ENCODE peak calls at places on chromosomes 13 and 19, in seven cellular contexts. T, I, Y, G, W, C and R are unnamed samples.

GRCh38 chr13:93745884-93746283 is 519.3 kb downstream of the GPC6 start:
- DNase-seq in Y (no peak), C (no peak), I (no peak), T (no peak), W (no peak), G (no peak), R (no peak)

GRCh38 chr13:67343777-67344176 is 113.6 kb upstream of the PCDH9 start:
- DNase-seq in W (no peak), Y (no peak), T (peak; percentile 6), C (no peak), G (no peak), I (no peak), R (no peak)

GRCh38 chr13:24228852-24229458 is 68.4 kb downstream of the SPATA13 start:
- DNase-seq in T (peak; percentile 37), W (no peak), I (no peak), G (peak; percentile 70), C (peak; percentile 62), Y (peak; percentile 79), R (peak; percentile 71)

GRCh38 chr13:50448535-50448981 is 394.9 kb downstream of the DLEU7 start:
- DNase-seq in W (no peak), T (peak; percentile 60), Y (no peak), I (no peak), C (no peak), G (no peak), R (no peak)

GRCh38 chr13:32246468-32246867 is 68.7 kb downstream of the ZAR1L start:
- DNase-seq in G (peak; percentile 71), W (peak; percentile 51), Y (peak; percentile 81), T (peak; percentile 61), I (no peak), C (peak; percentile 62), R (no peak)

GRCh38 chr13:52991344-52992020 is 37.1 kb upstream of the OLFM4 start:
- DNase-seq in T (no peak), Y (no peak), G (no peak), W (no peak), C (no peak), I (no peak), R (no peak)

GRCh38 chr13:111952814-111953213 is 114.1 kb upstream of the SOX1 start:
- DNase-seq in G (no peak), Y (no peak), C (no peak), I (no peak), W (no peak), T (no peak), R (no peak)

GRCh38 chr19:44800461-44800860 is 8.4 kb upstream of the BCAM start:
- DNase-seq in T (peak; percentile 63), G (peak; percentile 91), I (peak; percentile 32), W (peak; percentile 71), C (peak; percentile 94), Y (peak; percentile 80), R (peak; percentile 69)

GRCh38 chr19:29623726-29624488 is 17.8 kb downstream of the POP4 start:
- DNase-seq in W (no peak), Y (no peak), T (no peak), G (no peak), C (no peak), I (no peak), R (peak; percentile 11)

GRCh38 chr19:44653977-44654784 is 10.5 kb downstream of the PVR start:
- DNase-seq in T (peak; percentile 53), G (peak; percentile 64), W (no peak), I (no peak), C (peak; percentile 89), Y (peak; percentile 71), R (peak; percentile 39)

GRCh38 chr13:30576528-30576927 is 41.2 kb upstream of the USPL1 start:
- DNase-seq in C (peak; percentile 76), W (peak; percentile 11), I (no peak), G (no peak), T (peak; percentile 73), Y (no peak), R (peak; percentile 10)

GRCh38 chr19:33094504-33095067 is 13.6 kb downstream of the GPATCH1 start:
- DNase-seq in T (peak; percentile 43), Y (no peak), W (no peak), C (no peak), I (no peak), G (no peak), R (no peak)

GRCh38 chr13:48412100-48412556 is 785 bp downstream of the LPAR6 start:
- DNase-seq in C (no peak), I (no peak), T (peak; percentile 25), Y (peak; percentile 51), G (no peak), W (peak; percentile 27), R (no peak)

GRCh38 chr13:100266026-100266425 is 177.1 kb downstream of the PCCA start:
- DNase-seq in T (no peak), Y (no peak), C (no peak), W (peak; percentile 69), I (no peak), G (no peak), R (no peak)
- H3K27ac ChIP-seq in T (no peak overlapping the region), Y (no peak overlapping the region), C (no peak overlapping the region), W (peak overlapping the region; percentile 0), I (no peak overlapping the region), G (no peak overlapping the region), R (no peak overlapping the region)

DNA sequence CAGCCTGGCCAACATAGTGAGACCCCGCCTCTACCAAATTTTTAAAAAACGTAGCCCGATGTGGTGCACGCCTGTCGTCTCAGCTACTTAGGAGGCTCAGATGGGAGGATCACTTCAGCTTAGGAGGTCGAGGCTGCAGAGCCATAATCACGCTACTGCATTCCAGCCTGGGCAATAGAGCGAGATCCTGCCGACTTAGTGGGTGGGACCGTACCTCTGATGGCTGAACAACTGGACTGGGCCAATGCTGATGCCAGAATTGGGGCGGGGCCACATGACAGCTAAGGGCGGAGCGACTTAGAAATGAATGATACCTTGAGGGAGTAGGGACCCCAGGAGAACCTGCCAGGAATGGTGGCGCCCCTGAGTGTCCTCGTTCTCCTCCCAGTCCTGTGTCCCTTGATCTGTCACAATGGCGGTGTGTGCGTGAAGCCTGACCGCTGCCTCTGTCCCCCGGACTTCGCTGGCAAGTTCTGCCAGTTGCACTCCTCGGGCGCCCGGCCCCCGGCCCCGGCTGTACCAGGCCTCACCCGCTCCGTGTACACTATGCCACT is 3.6 kb downstream of the LTBP4 start:
- DNase-seq in T (peak; percentile 41), C (no peak), Y (no peak), I (no peak), G (no peak), W (no peak), R (no peak)
- H3K27ac ChIP-seq in T (peak overlapping the region; percentile 50), C (peak overlapping the region; percentile 86), Y (no peak overlapping the region), I (no peak overlapping the region), G (no peak overlapping the region), W (no peak overlapping the region), R (peak overlapping the region; percentile 49)

DNA sequence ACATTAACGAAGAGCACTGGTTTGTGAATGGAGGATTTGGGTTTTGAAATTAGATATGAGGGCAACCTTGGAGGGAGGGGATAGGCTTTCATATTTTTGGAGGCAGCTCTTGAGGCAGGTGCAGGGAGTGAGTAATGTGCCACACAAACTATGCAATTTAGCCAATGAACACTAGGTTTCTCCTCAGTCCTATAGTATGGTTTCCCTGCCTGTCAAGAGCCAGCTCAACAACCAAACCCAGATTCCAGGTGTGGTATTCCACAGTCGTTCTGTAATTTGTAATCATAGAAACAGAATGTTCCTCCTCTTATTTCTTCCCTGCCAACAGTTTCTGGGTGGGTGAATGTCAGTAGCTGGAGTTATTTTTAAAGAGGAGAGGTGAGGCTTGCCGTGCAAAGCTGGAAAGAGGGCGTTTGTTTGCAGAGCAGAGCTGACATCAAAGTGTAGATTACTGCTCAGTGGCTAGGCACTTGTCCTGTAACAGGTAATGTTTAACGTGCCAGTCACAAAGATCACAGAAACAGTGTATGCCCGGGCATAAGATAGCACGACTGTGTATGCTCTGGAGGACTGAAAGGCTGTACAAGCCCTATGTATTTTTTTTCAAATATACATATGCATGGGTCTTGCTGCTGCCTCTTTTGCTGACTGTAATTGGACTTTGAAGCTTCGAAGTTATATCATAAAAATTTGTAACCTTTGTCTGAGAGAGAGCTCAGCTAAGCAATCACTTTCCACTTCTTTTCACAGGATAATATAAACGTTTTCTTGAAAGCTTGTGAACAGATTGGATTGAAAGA is 124.3 kb downstream of the LMO7 start:
- DNase-seq in W (no peak), I (no peak), Y (peak; percentile 32), T (peak; percentile 94), C (no peak), G (no peak), R (no peak)
- H3K27ac ChIP-seq in W (no peak overlapping the region), I (no peak overlapping the region), Y (peak overlapping the region; percentile 67), T (peak overlapping the region; percentile 100), C (no peak overlapping the region), G (no peak overlapping the region), R (no peak overlapping the region)

GRCh38 chr19:34231439-34231838 is 22.9 kb upstream of the GARRE1 start:
- DNase-seq in Y (no peak), C (no peak), I (no peak), T (no peak), W (no peak), G (no peak), R (no peak)
- H3K27ac ChIP-seq in Y (no peak overlapping the region), C (peak overlapping the region; percentile 0), I (peak overlapping the region; percentile 75), T (no peak overlapping the region), W (no peak overlapping the region), G (no peak overlapping the region), R (no peak overlapping the region)

GRCh38 chr19:7598180-7598579 is 2.5 kb downstream of the CAMSAP3 start:
- DNase-seq in T (no peak), W (no peak), I (no peak), Y (no peak), G (no peak), C (no peak), R (no peak)

GRCh38 chr19:7595466-7596133 is at the start of gene CAMSAP3:
- DNase-seq in I (no peak), W (no peak), T (peak; percentile 38), G (peak; percentile 86), Y (peak; percentile 39), C (no peak), R (no peak)

GRCh38 chr19:7600721-7601120 is 5.1 kb downstream of the CAMSAP3 start:
- DNase-seq in T (no peak), C (no peak), I (no peak), W (no peak), G (no peak), Y (peak; percentile 13), R (no peak)

GRCh38 chr19:7597689-7598088 is 2.0 kb downstream of the CAMSAP3 start:
- DNase-seq in C (no peak), Y (peak; percentile 23), G (no peak), W (no peak), T (no peak), I (no peak), R (no peak)

DNA sequence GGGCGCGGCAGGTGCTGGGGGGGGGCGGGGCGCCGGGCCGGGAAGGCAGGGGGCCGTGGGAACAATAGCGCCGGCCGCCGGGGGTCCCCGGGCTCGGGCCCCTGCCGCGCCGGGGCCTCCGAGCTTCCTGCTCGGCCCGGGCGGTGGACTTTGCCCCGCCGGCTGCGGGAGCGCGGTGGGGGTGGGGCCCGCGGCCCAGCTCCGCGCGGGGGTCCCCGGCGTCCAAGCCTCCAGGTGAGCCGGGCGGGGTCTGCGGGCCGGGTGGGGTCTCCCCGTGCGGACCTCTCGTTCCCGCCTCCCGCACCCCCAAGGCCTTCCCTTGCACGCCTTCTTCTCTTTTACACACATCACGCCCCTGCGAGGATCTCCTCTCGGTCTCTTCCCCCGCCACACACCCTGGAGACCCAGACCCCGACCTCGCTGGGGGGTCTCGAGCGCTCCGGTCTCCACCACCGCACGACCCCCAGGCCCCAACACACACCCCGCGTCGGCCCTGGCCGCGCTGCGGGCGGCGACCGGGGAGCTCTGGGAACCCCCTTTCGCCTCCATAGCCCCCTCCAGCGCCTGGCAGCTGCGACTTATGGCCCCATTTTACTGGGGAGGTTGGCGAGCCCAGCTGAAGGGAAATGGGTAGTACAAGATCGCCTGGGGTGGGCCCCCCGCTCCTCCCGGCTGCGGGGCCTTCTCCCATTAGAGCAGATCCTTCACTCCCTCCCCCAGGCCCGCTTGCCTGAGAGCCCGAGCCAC is 701 bp downstream of the CAMSAP3 start:
- DNase-seq in Y (no peak), T (no peak), C (no peak), G (no peak), W (no peak), I (no peak), R (no peak)
- H3K27ac ChIP-seq in Y (no peak overlapping the region), T (no peak overlapping the region), C (no peak overlapping the region), G (no peak overlapping the region), W (no peak overlapping the region), I (no peak overlapping the region), R (no peak overlapping the region)

GRCh38 chr19:55473613-55474012 is 2.8 kb upstream of the ZNF628 start:
- DNase-seq in T (no peak), W (no peak), C (no peak), Y (peak; percentile 38), G (no peak), I (no peak), R (no peak)
- H3K27ac ChIP-seq in T (no peak overlapping the region), W (no peak overlapping the region), C (no peak overlapping the region), Y (no peak overlapping the region), G (no peak overlapping the region), I (no peak overlapping the region), R (no peak overlapping the region)